ENCODE peak calls at places on chromosomes 1 and 21, in seven cellular contexts. C is CD8-positive, alpha-beta T cell; A is neural progenitor cell; M is transverse colon; H is hepatocyte; F is lower lobe of right lung; R is A549. N is an unnamed sample.
A peak's percentile ranks its signal among the peaks of the same experiment; 100 is the strongest.

GRCh38 chr1:200184196-200184595 is 156.7 kb downstream of the NR5A2 start:
- DNase-seq in F (peak; percentile 94), H (peak; percentile 40), M (peak; percentile 69), R (peak; percentile 83), A (no peak), C (no peak), N (peak; percentile 86)

GRCh38 chr1:100894622-100895539 is at the start of gene EXTL2:
- DNase-seq in A (peak; percentile 92), M (peak; percentile 92), C (peak; percentile 19), R (peak; percentile 85), F (peak; percentile 91), H (peak; percentile 92), N (peak; percentile 95)

GRCh38 chr1:186775881-186776560 is 52.7 kb upstream of the PLA2G4A start:
- DNase-seq in C (no peak), H (no peak), A (no peak), M (no peak), R (no peak), F (no peak), N (no peak)

GRCh38 chr1:26280333-26281042 is 602 bp downstream of the SH3BGRL3 start:
- DNase-seq in R (no peak), M (peak; percentile 48), A (no peak), F (no peak), H (peak; percentile 53), C (no peak), N (peak; percentile 27)

GRCh38 chr1:172885976-172886375 is 164.8 kb downstream of the TNFSF18 start:
- DNase-seq in A (no peak), H (no peak), F (no peak), M (no peak), R (no peak), C (no peak), N (no peak)

GRCh38 chr1:64292399-64292798 is 89.0 kb downstream of the UBE2U start:
- DNase-seq in M (no peak), C (no peak), H (no peak), F (no peak), R (no peak), A (no peak), N (no peak)

GRCh38 chr1:156600733-156601121 is 552 bp downstream of the GPATCH4 start:
- DNase-seq in M (no peak), A (peak; percentile 25), R (no peak), H (no peak), C (no peak), F (no peak), N (no peak)

GRCh38 chr1:14740016-14740415 is 141.5 kb downstream of the KAZN start:
- DNase-seq in F (no peak), A (peak; percentile 62), M (no peak), R (no peak), H (no peak), C (no peak), N (peak; percentile 75)

GRCh38 chr1:169052727-169053126 is 53.8 kb upstream of the ATP1B1 start:
- DNase-seq in C (no peak), H (peak; percentile 24), R (no peak), M (peak; percentile 60), F (no peak), A (no peak), N (no peak)

GRCh38 chr1:32818804-32819541 is 1.5 kb downstream of the S100PBP start:
- DNase-seq in H (no peak), C (no peak), M (peak; percentile 43), R (no peak), F (no peak), A (no peak), N (no peak)

GRCh38 chr1:45971335-45971734 is 161.1 kb downstream of the PIK3R3 start:
- DNase-seq in F (no peak), M (no peak), A (no peak), C (no peak), R (no peak), H (no peak), N (no peak)
- H3K27ac ChIP-seq in F (no peak overlapping the region), M (peak overlapping the region; percentile 82), A (no peak overlapping the region), C (no peak overlapping the region), R (no peak overlapping the region), H (no peak overlapping the region), N (no peak overlapping the region)

DNA sequence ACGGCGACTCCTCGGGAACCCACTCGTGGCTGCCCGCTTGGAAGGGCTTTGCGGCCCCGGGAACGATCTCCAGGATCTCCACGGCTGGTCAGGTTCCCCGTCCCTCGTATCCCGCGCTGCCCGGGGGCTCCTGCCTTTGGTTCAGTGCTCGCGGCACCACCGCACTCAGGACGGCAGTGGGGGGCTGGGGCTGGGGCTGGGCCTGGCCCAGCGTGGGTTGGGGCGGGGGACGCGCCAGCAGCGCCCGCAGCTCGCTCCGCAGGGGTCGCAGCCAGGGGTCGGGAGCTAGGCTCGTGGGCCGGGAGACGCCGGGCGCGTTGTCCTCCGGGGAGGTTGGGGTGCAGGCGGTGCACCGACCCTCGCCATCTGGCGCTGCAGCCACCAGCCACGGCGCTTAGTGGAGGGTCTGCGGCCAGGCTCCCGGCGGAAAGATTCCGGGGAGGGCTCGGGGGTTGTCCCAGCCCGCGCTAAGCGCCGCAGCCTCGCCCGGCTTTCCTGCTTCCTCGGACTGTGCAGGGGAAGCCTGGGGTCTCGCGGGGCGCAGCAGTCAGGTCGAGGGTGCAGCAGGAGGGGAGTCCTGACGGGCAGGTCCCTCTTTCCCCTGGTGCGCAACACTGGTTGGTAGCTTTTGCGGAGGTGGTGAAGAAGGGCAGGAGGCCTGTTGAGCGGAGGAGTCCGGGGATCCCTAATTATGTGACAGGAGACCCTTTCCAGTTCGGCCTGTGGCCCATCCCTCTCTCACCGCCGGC is 9.0 kb downstream of the SIM2 start:
- DNase-seq in A (peak; percentile 48), H (no peak), R (no peak), F (no peak), C (no peak), M (no peak), N (no peak)
- H3K27ac ChIP-seq in A (no peak overlapping the region), H (no peak overlapping the region), R (no peak overlapping the region), F (no peak overlapping the region), C (no peak overlapping the region), M (no peak overlapping the region), N (peak overlapping the region; percentile 92)

GRCh38 chr1:206501881-206502280 is 5.5 kb upstream of the RASSF5 start:
- DNase-seq in R (no peak), C (no peak), A (no peak), H (no peak), F (peak; percentile 14), M (no peak), N (no peak)

GRCh38 chr1:206503591-206504362 is 3.6 kb upstream of the RASSF5 start:
- DNase-seq in H (peak; percentile 50), C (no peak), F (peak; percentile 78), A (no peak), M (peak; percentile 16), R (peak; percentile 29), N (peak; percentile 58)

GRCh38 chr1:206504363-206504713 is 3.0 kb upstream of the RASSF5 start:
- DNase-seq in C (no peak), R (no peak), M (no peak), A (no peak), H (no peak), F (no peak), N (no peak)

GRCh38 chr1:206502813-206503212 is 4.5 kb upstream of the RASSF5 start:
- DNase-seq in M (no peak), F (no peak), R (no peak), A (no peak), C (no peak), H (no peak), N (no peak)

GRCh38 chr1:206502403-206502802 is 4.9 kb upstream of the RASSF5 start:
- DNase-seq in C (no peak), F (no peak), H (no peak), A (no peak), M (no peak), R (no peak), N (no peak)
- H3K27ac ChIP-seq in C (no peak overlapping the region), F (no peak overlapping the region), H (no peak overlapping the region), A (no peak overlapping the region), M (no peak overlapping the region), R (no peak overlapping the region), N (no peak overlapping the region)

GRCh38 chr1:43993206-43993914 is 2.0 kb downstream of the CCDC24 start:
- DNase-seq in A (no peak), M (no peak), F (no peak), C (no peak), R (no peak), H (no peak), N (no peak)
- H3K27ac ChIP-seq in A (no peak overlapping the region), M (no peak overlapping the region), F (no peak overlapping the region), C (no peak overlapping the region), R (no peak overlapping the region), H (no peak overlapping the region), N (no peak overlapping the region)

GRCh38 chr1:56508523-56508983 is 70.8 kb downstream of the PLPP3 start:
- DNase-seq in H (peak; percentile 89), C (no peak), A (no peak), R (peak; percentile 18), M (peak; percentile 79), F (peak; percentile 54), N (no peak)
- H3K27ac ChIP-seq in H (peak overlapping the region; percentile 93), C (no peak overlapping the region), A (no peak overlapping the region), R (no peak overlapping the region), M (peak overlapping the region; percentile 56), F (no peak overlapping the region), N (no peak overlapping the region)

GRCh38 chr21:44802396-44803153 is 955 bp upstream of the UBE2G2 start:
- DNase-seq in H (peak; percentile 33), F (no peak), M (no peak), C (no peak), A (peak; percentile 72), R (no peak), N (peak; percentile 38)
- H3K27ac ChIP-seq in H (peak overlapping the region; percentile 83), F (peak overlapping the region; percentile 80), M (peak overlapping the region; percentile 84), C (no peak overlapping the region), A (no peak overlapping the region), R (peak overlapping the region; percentile 86), N (peak overlapping the region; percentile 93)

GRCh38 chr21:45979651-45980050 is 1.9 kb upstream of the COL6A1 start:
- DNase-seq in C (no peak), F (peak; percentile 19), M (peak; percentile 7), R (no peak), H (no peak), A (no peak), N (no peak)
- H3K27ac ChIP-seq in C (no peak overlapping the region), F (no peak overlapping the region), M (peak overlapping the region; percentile 67), R (no peak overlapping the region), H (peak overlapping the region; percentile 88), A (no peak overlapping the region), N (no peak overlapping the region)

GRCh38 chr21:35206141-35207125 is 157.3 kb upstream of the RUNX1 start:
- DNase-seq in A (no peak), F (no peak), R (no peak), H (peak; percentile 62), C (no peak), M (peak; percentile 44), N (no peak)

GRCh38 chr21:35208117-35208516 is 159.0 kb upstream of the RUNX1 start:
- DNase-seq in H (no peak), M (no peak), F (no peak), C (no peak), A (no peak), R (no peak), N (no peak)

GRCh38 chr21:35210093-35210492 is 161.0 kb upstream of the RUNX1 start:
- DNase-seq in H (no peak), A (no peak), C (no peak), M (no peak), F (no peak), R (no peak), N (no peak)

GRCh38 chr21:35207322-35207721 is 158.2 kb upstream of the RUNX1 start:
- DNase-seq in C (no peak), M (no peak), R (no peak), F (no peak), A (no peak), H (no peak), N (no peak)

GRCh38 chr21:35208810-35209517 is 159.9 kb upstream of the RUNX1 start:
- DNase-seq in M (no peak), A (no peak), F (no peak), R (no peak), H (no peak), C (no peak), N (no peak)
- H3K27ac ChIP-seq in M (peak overlapping the region; percentile 30), A (no peak overlapping the region), F (no peak overlapping the region), R (no peak overlapping the region), H (peak overlapping the region; percentile 25), C (no peak overlapping the region), N (no peak overlapping the region)

GRCh38 chr21:34803792-34804440 is 135.1 kb downstream of the CLIC6 start:
- DNase-seq in A (no peak), M (no peak), C (no peak), H (no peak), F (no peak), R (no peak), N (no peak)
- H3K27ac ChIP-seq in A (no peak overlapping the region), M (no peak overlapping the region), C (no peak overlapping the region), H (no peak overlapping the region), F (no peak overlapping the region), R (peak overlapping the region; percentile 40), N (no peak overlapping the region)

N was measured in A673.